ENCODE peak calls at places on chromosome 16, in four cellular contexts. O, R, X and Z are unnamed samples.

GRCh38 chr16:19393226-19394074 is 24.2 kb upstream of the TMC5 start:
- DNase-seq in X (no peak), R (no peak), O (no peak), Z (no peak)

GRCh38 chr16:24771132-24771778 is 41.8 kb downstream of the TNRC6A start:
- DNase-seq in R (no peak), O (no peak), X (no peak), Z (no peak)

GRCh38 chr16:695355-696089 is 5.3 kb upstream of the WDR24 start:
- DNase-seq in X (no peak), R (no peak), O (no peak), Z (no peak)

GRCh38 chr16:72664480-72665408 is 383.2 kb downstream of the ZFHX3 start:
- DNase-seq in X (peak), R (peak), O (peak), Z (peak)

GRCh38 chr16:46753015-46753414 is 4.9 kb upstream of the MYLK3 start:
- DNase-seq in R (no peak), X (no peak), O (no peak), Z (no peak)

GRCh38 chr16:1992475-1993292 is 2.9 kb downstream of the SYNGR3 start:
- DNase-seq in X (no peak), R (no peak), O (no peak), Z (no peak)

GRCh38 chr16:72199938-72200337 is 28.0 kb upstream of the PMFBP1 start:
- DNase-seq in R (no peak), X (no peak), O (no peak), Z (no peak)

GRCh38 chr16:2838928-2839327 is 8.8 kb downstream of the ZG16B start:
- DNase-seq in X (peak), R (peak), O (no peak), Z (peak)

GRCh38 chr16:4264546-4264945 is 8.3 kb downstream of the TFAP4 start:
- DNase-seq in R (no peak), O (no peak), X (no peak), Z (no peak)

GRCh38 chr16:65062736-65063583 is 58.9 kb downstream of the CDH11 start:
- DNase-seq in R (no peak), O (no peak), X (no peak), Z (no peak)

GRCh38 chr16:969508-970378 is 1.0 kb downstream of the LMF1 start:
- DNase-seq in R (peak), X (no peak), O (no peak), Z (no peak)

GRCh38 chr16:1668612-1669319 is 9.3 kb upstream of the JPT2 start:
- DNase-seq in R (no peak), O (no peak), X (no peak), Z (no peak)

GRCh38 chr16:50301626-50302471 is 35.5 kb downstream of the ADCY7 start:
- DNase-seq in X (no peak), O (no peak), R (no peak), Z (no peak)

GRCh38 chr16:57906385-57907316 is 64.3 kb downstream of the CNGB1 start:
- DNase-seq in R (no peak), O (peak), X (no peak), Z (no peak)

GRCh38 chr16:22814330-22815105 is 556 bp downstream of the HS3ST2 start:
- DNase-seq in O (no peak), R (no peak), X (no peak), Z (no peak)

GRCh38 chr16:22847100-22847499 is 33.1 kb downstream of the HS3ST2 start:
- DNase-seq in R (no peak), X (no peak), O (no peak), Z (no peak)

DNA sequence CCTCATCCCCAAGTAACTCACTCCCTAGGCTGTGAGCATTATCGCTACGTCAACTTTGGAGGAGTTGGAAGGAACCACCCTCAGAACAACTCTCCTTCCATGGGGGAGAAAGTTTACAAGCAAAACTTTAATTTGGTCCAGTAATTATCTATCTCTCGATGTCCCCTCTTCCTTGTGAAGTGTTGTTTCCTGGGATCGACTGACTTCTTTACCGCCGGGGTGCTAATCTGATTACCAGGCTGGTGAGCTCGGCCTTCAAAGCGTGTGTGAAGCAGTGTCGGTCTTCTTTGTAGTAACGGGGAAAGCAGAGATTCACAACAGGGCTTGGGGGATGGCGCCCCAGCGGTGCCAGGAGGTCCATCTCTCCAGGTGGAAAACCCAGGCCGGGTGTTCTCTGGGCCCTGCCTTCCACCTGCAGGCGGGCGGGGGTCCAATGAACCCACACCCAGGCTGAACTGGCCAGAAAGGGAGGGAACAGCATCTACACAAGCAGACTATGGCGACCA is 14.5 kb upstream of the FOXF1 start:
- DNase-seq in R (no peak), O (no peak), X (no peak), Z (no peak)
- TF ChIP-seq CTCF in R (no peak), O (no peak), X (no peak), Z (no peak)

DNA sequence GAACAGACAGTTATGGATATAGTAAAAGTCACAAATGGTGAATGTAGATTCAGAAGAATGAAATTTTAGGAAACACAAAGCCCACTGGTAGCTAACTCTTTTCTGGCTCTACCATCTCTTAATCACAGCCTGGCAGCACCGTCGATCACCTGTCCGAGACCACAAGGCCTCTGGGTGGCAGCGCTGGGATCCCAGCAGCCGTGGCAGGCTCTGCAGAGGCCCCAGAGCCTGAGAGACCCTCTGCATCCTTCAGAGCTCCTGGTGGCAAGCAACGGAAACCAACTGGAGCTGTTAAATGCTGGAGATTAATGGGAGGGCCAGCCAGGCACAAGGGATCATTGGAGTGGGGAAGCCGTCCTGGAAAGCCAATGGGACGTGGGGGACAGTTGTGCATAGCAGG is 26.3 kb downstream of the LAT start:
- DNase-seq in O (no peak), X (no peak), R (no peak), Z (no peak)
- TF ChIP-seq CTCF in O (no peak), X (peak), R (no peak), Z (no peak)

DNA sequence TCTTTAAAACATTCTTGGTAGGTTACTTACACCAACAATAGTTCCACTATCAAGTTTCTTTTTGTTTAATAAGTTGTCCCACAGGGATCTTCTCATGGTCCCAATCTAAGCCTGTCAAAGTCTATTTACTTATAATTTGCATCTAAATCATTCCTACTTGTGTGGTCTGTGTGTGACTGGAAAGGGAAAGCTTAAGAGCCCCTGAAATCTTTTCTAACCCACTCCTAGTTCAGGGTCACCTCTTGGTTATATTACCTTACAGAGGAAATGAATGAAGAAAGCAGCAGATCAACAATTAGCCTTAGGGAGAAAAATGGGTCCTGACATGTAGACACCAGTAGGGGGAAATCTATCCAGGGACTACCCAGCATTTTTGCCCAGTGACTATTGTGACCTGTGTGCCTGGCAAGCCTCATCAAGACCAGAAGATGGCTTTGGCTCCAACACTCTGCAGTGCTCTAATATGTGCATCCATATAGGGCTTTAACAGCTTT is 110.4 kb upstream of the HAS3 start:
- DNase-seq in O (no peak), X (no peak), R (no peak), Z (no peak)
- TF ChIP-seq CTCF in O (no peak), X (peak), R (peak), Z (peak)

DNA sequence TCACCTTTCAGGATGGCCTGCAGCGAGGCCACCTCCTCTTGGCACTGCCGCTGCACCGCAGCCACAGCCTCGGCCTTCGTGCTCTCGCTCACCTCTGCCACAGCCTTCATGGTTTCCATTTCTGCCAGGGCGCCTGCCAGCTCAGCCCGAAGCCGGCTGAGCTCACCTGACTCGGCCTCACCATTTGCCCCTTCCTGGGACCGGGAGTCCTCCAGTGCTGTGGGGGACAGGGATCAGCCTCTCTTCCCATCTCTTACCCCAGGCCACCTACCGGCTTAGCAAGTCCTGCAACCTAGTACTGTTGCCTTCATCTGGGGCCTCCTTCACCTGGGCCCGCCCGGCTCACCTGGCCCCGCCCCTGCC is 658 bp downstream of the RABEP2 start:
- DNase-seq in R (no peak), O (no peak), X (no peak), Z (no peak)
- TF ChIP-seq CTCF in R (no peak), O (peak), X (peak), Z (no peak)

GRCh38 chr16:85221081-85221809 is 109.0 kb upstream of the CIBAR2 start:
- DNase-seq in O (no peak), X (no peak), R (no peak), Z (no peak)

GRCh38 chr16:85221810-85222150 is 109.5 kb upstream of the CIBAR2 start:
- DNase-seq in O (no peak), R (no peak), X (no peak), Z (no peak)

GRCh38 chr16:85222151-85222863 is 110.0 kb upstream of the CIBAR2 start:
- DNase-seq in R (no peak), X (no peak), O (no peak), Z (no peak)

GRCh38 chr16:85216522-85217375 is 104.5 kb upstream of the CIBAR2 start:
- DNase-seq in X (no peak), O (no peak), R (no peak), Z (no peak)

DNA sequence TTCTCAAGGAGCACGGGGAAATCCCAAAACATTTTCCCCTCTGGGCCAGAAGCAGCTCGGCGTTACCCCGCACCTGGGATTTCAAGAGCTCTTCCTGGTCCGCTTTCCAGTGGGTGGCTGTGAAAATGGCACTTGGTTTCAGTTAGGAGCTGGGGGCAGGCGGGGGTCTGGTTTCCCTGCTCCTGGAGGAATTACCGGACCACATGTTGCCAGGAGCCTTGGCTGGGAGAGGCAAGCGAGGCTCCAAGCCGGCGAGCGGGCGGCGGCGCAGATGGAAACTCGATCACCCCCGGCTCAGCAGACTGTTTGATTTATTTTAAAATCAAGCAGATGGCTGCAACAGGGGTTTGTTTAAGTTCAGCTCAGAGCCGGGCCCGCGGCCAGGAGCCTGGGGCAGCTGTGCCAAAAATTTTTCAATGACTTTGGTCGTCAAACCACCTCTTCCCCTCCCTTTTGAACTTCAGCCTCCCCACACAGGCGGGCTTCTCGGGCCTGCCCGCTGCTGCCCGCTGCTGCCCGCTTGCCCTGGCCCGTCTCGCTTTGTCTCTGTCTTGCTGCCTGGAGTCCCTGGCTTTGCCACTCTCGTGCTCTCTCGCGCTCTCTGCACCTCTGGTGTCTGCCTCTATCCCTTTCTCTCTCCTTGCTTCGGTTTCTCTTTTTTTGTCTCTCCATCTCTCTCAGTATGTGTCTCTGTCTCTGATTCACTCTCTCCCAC is 108.0 kb upstream of the CIBAR2 start:
- DNase-seq in O (no peak), R (peak), X (no peak), Z (peak)
- TF ChIP-seq CTCF in O (no peak), R (no peak), X (no peak), Z (no peak)

GRCh38 chr16:76940251-76940650 is 250.7 kb upstream of the MON1B start:
- DNase-seq in X (no peak), O (no peak), R (no peak), Z (no peak)

GRCh38 chr16:76943936-76944335 is 247.1 kb upstream of the MON1B start:
- DNase-seq in X (no peak), R (no peak), O (no peak), Z (no peak)

GRCh38 chr16:76941091-76941490 is 249.9 kb upstream of the MON1B start:
- DNase-seq in R (no peak), X (no peak), O (no peak), Z (no peak)

GRCh38 chr16:76946879-76947278 is 244.1 kb upstream of the MON1B start:
- DNase-seq in O (no peak), X (no peak), R (no peak), Z (peak)

GRCh38 chr16:76942089-76942488 is 248.9 kb upstream of the MON1B start:
- DNase-seq in X (no peak), R (no peak), O (no peak), Z (no peak)
- TF ChIP-seq CTCF in X (no peak), R (no peak), O (no peak), Z (no peak)

GRCh38 chr16:14485811-14486519 is 144.1 kb downstream of the PARN start:
- DNase-seq in O (no peak), R (no peak), X (no peak), Z (no peak)
- TF ChIP-seq CTCF in O (no peak), R (no peak), X (no peak), Z (no peak)

GRCh38 chr16:81671738-81672597 is 107.1 kb upstream of the PLCG2 start:
- DNase-seq in O (no peak), X (no peak), R (no peak), Z (no peak)
- TF ChIP-seq CTCF in O (no peak), X (no peak), R (no peak), Z (no peak)